ENCODE peak calls at places on chromosomes 5 and 9, in six cellular contexts. T, C, G, Z, X and M are unnamed samples.

GRCh38 chr5:108381034-108381954 is 604 bp downstream of the FBXL17 start:
- DNase-seq in X (peak), C (peak), Z (no peak), T (peak), G (peak), M (peak)

GRCh38 chr5:150734579-150735384 is 24.0 kb downstream of the DCTN4 start:
- DNase-seq in X (no peak), C (peak), Z (peak), G (no peak), T (no peak), M (peak)

GRCh38 chr9:33851301-33851700 is 34.3 kb downstream of the UBE2R2 start:
- DNase-seq in T (no peak), X (no peak), Z (no peak), G (no peak), C (no peak), M (no peak)

GRCh38 chr5:90558344-90559192 is at the start of gene ADGRV1:
- DNase-seq in G (peak), T (peak), Z (no peak), C (peak), X (peak), M (peak)

GRCh38 chr9:36317766-36318165 is 59.5 kb upstream of the GNE start:
- DNase-seq in X (no peak), G (no peak), T (no peak), C (peak), Z (no peak), M (no peak)

GRCh38 chr5:55096860-55097259 is 5.6 kb upstream of the GZMA start:
- DNase-seq in T (no peak), Z (no peak), X (no peak), C (no peak), G (no peak), M (no peak)

GRCh38 chr5:119302916-119303897 is 52.6 kb upstream of the TNFAIP8 start:
- DNase-seq in Z (no peak), C (no peak), X (no peak), G (no peak), T (peak), M (no peak)

GRCh38 chr5:77231470-77232138 is 21.1 kb downstream of the PDE8B start:
- DNase-seq in Z (no peak), X (no peak), T (no peak), C (peak), G (no peak), M (no peak)

GRCh38 chr5:120738568-120738967 is 274.5 kb downstream of the PRR16 start:
- DNase-seq in T (no peak), G (no peak), X (no peak), Z (no peak), C (no peak), M (no peak)

GRCh38 chr9:107332883-107333282 is 49.8 kb downstream of the RAD23B start:
- DNase-seq in T (no peak), X (no peak), Z (no peak), C (no peak), G (no peak), M (no peak)

GRCh38 chr5:177524539-177524900 is 7.8 kb upstream of the DDX41 start:
- DNase-seq in Z (no peak), G (no peak), C (no peak), T (no peak), X (no peak), M (no peak)

GRCh38 chr5:83467315-83468044 is 4.1 kb upstream of the VCAN start:
- DNase-seq in X (no peak), G (no peak), T (peak), Z (no peak), C (peak), M (no peak)

GRCh38 chr5:178426326-178427130 is 163.7 kb downstream of the COL23A1 start:
- DNase-seq in C (no peak), X (no peak), Z (no peak), T (no peak), G (no peak), M (no peak)

GRCh38 chr5:155897761-155898160 is 429.2 kb upstream of the SGCD start:
- DNase-seq in C (no peak), X (no peak), G (no peak), Z (no peak), T (no peak), M (no peak)

GRCh38 chr5:151052834-151053233 is 28.0 kb downstream of the TNIP1 start:
- DNase-seq in X (no peak), C (no peak), Z (no peak), T (no peak), G (no peak), M (no peak)

GRCh38 chr5:127351418-127351817 is 60.8 kb downstream of the MEGF10 start:
- DNase-seq in T (peak), C (no peak), Z (no peak), X (no peak), G (no peak), M (no peak)

GRCh38 chr5:24906689-24907088 is 261.9 kb upstream of the CDH10 start:
- DNase-seq in C (no peak), G (no peak), T (no peak), X (no peak), Z (no peak), M (no peak)

GRCh38 chr5:96823900-96824351 is 16.2 kb upstream of the ERAP1 start:
- DNase-seq in Z (no peak), X (no peak), G (no peak), C (no peak), T (peak), M (no peak)

GRCh38 chr9:137488906-137489305 is 29.8 kb upstream of the NSMF start:
- DNase-seq in X (peak), Z (no peak), C (no peak), G (no peak), T (no peak), M (no peak)

GRCh38 chr5:157120102-157120501 is 11.3 kb upstream of the HAVCR2 start:
- DNase-seq in C (no peak), T (no peak), Z (no peak), X (no peak), G (no peak), M (no peak)

GRCh38 chr9:110015759-110016158 is 192.2 kb downstream of the C9orf152 start:
- DNase-seq in X (no peak), G (no peak), T (peak), Z (no peak), C (no peak), M (no peak)

GRCh38 chr9:128684325-128685021 is 4.5 kb upstream of the SET start:
- DNase-seq in G (peak), T (peak), X (no peak), Z (peak), C (peak), M (peak)

GRCh38 chr5:10590226-10591047 is 26.6 kb downstream of the ANKRD33B start:
- DNase-seq in X (no peak), C (peak), G (peak), Z (no peak), T (peak), M (no peak)

GRCh38 chr5:135600971-135601381 is 22.2 kb upstream of the CXCL14 start:
- DNase-seq in Z (no peak), G (no peak), T (no peak), C (no peak), X (no peak), M (no peak)

GRCh38 chr9:106693546-106693945 is 169.4 kb upstream of the ZNF462 start:
- DNase-seq in X (no peak), G (no peak), Z (no peak), T (no peak), C (peak), M (no peak)

GRCh38 chr5:170273968-170274710 is 23.4 kb downstream of the LCP2 start:
- DNase-seq in G (peak), Z (no peak), X (no peak), T (peak), C (peak), M (no peak)

GRCh38 chr5:151150484-151151262 is 6.9 kb downstream of the ANXA6 start:
- DNase-seq in C (no peak), X (no peak), T (peak), G (peak), Z (peak), M (peak)

GRCh38 chr9:73269430-73270101 is 117.9 kb downstream of the ANXA1 start:
- DNase-seq in Z (no peak), C (peak), T (peak), G (no peak), X (no peak), M (peak)

GRCh38 chr5:132493241-132493640 is 2.7 kb upstream of the IRF1 start:
- DNase-seq in X (peak), Z (no peak), C (no peak), T (no peak), G (no peak), M (no peak)

GRCh38 chr5:76813982-76814562 is 4.8 kb upstream of the F2RL1 start:
- DNase-seq in Z (no peak), G (no peak), X (no peak), C (no peak), T (peak), M (no peak)

GRCh38 chr5:29983528-29984152 is 1209.8 kb upstream of the CDH6 start:
- DNase-seq in X (no peak), T (no peak), C (no peak), Z (no peak), G (no peak), M (no peak)

GRCh38 chr9:4740373-4740622 is 704 bp downstream of the AK3 start:
- DNase-seq in Z (no peak), X (no peak), C (no peak), T (peak), G (no peak), M (no peak)

GRCh38 chr5:79005939-79006338 is 20.8 kb upstream of the ARSB start:
- DNase-seq in Z (no peak), T (no peak), C (no peak), X (no peak), G (no peak), M (no peak)

GRCh38 chr5:79011219-79011836 is 26.2 kb upstream of the ARSB start:
- DNase-seq in C (peak), G (no peak), X (no peak), T (peak), Z (no peak), M (no peak)

GRCh38 chr5:79008362-79008761 is 23.3 kb upstream of the ARSB start:
- DNase-seq in T (no peak), G (no peak), X (no peak), C (peak), Z (no peak), M (no peak)

GRCh38 chr5:79014631-79015030 is 29.5 kb upstream of the ARSB start:
- DNase-seq in C (no peak), T (no peak), Z (no peak), G (no peak), X (no peak), M (no peak)

GRCh38 chr5:79011869-79012268 is 26.8 kb upstream of the ARSB start:
- DNase-seq in C (no peak), T (no peak), G (no peak), X (no peak), Z (no peak), M (no peak)
- TF ChIP-seq CTCF in C (no peak), T (no peak), G (no peak), X (no peak), Z (no peak), M (no peak)

GRCh38 chr5:82107277-82107676 is 135.5 kb downstream of the ATG10 start:
- DNase-seq in T (peak), Z (no peak), C (peak), X (no peak), G (no peak), M (no peak)
- TF ChIP-seq CTCF in T (peak), Z (peak), C (peak), X (peak), G (peak), M (no peak)

DNA sequence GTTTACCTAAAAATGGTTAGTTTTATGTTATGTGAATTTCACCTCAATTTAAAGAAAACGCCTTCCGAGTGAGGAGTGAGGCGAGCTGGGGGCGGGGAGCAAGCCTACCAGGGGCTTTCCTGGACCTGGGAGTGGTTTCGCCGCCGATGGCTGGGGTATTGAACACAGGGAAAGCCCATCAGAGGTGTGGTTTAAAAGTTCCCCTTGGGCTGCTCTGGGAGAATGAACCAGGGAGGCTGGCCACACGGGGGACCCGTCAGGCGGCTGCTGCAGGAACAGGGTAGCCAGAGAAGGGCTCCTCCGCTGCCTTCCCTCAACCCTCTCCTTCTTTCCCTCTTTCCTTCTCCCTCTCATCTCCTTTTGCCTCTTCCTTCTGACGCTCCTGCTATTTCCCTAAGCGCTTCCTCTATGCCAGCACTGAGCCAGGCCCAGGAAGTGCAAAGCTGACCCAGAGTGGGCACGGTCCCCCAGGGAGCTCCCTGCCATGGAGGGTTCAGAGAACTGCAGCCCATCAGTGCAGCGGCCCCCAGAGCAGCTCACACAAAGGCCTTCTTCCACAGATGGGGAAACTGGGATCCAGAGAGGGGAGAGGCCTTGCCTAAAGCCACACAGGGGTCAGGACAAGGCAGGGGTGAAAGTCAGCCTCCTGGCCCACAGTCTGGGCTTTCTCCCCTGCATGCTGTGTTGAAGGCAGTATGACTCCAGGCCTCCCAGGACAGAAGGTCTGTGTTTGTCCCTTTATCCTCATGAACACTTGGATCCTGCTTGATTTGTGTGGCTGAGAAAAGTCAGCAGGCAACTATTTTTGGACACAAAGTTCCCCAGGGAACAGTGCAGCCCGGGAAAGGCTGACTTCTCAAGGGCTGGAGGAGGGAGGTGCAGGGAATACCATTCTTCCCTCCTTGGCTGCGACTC is 4.6 kb downstream of the AKNA start:
- DNase-seq in C (peak), X (no peak), G (no peak), T (peak), Z (no peak), M (peak)
- TF ChIP-seq CTCF in C (no peak), X (no peak), G (no peak), T (peak), Z (peak), M (no peak)

DNA sequence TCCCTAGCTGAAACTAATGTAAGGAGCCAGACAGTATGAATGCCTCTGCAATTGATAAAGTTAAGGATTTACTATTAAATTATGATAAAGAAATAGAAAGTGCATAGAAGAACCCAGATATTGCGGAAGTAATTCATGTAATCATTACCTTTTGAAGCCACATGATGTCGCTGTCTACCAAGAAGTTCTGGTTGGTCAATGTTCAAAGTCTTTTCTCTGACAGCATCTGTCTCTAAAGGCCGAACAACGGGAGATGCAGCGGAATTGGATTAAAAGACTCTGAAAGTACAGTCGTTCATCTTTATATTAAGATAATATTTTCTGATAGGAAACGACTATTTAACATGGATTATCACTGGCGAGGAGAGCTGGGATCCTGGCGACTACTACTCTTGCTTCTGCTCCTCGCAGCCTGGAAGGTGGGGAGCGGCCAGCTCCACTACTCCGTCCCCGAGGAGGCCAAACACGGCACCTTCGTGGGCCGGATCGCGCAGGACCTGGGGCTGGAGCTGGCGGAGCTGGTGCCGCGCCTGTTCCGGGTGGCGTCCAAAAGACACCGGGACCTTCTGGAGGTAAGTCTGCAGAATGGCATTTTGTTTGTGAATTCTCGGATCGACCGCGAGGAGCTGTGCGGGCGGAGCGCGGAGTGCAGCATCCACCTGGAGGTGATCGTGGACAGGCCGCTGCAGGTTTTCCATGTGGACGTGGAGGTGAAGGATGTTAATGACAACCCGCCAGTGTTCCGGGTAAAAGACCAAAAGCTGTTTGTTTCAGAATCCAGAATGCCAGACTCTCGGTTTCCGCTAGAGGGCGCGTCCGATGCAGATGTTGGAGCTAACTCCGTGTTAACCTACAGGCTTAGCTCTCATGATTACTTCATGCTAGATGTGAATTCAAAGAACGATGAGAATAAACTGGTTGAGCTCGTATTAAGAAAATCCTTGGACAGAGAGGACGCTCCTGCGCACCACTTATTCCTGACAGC is at the start of gene PCDHA8:
- DNase-seq in G (peak), X (no peak), T (no peak), C (peak), Z (no peak), M (no peak)
- TF ChIP-seq CTCF in G (peak), X (peak), T (peak), C (peak), Z (no peak), M (no peak)

DNA sequence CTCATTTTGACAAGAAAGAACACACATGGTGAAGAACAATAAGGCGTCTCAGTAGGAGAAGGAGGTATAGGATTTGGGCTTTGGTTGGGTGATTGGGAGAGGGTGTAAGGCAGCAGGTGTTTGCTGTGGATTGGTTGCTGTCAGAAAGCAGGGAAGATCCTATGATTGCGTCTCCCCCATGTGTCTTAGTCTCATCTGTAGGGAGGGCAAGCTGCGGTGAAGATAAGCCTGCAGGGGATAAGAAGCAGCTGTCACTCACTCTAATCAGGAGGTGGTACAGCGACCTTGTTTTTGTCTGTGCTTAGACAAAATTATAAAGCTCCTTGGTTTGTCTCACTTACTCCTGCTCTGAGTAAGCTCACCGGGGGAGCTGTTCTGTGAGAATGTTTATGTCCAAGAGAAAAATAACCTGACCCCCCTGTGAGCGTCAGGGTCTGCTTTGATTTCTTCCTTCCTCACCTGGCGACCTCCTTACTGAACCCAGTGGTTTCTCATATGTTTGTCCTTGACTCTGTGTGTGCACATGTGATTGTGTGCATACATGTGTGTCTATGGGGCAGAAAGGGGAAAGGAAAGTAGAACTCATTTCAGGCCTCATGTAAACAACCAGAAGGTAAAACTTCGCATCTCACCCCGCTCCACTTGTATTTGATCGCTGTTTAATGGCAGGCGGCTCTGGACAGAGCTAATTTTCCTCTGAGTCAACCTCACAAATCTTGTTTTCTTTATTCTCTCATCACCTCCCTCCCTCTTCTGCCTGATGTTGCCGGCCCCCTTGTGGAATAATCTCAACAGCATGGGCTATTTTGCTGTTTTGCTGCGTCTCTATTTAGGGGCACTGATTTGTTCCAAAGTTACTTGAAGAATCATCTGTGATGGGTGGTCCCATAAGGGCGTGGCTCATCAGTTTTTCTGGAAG is 105.6 kb downstream of the TENT4A start:
- DNase-seq in X (no peak), G (no peak), Z (no peak), C (no peak), T (no peak), M (no peak)
- TF ChIP-seq CTCF in X (no peak), G (no peak), Z (no peak), C (no peak), T (no peak), M (no peak)